ENCODE peak calls at places on chromosomes 5 and 9, in seven cellular contexts. One of them, this sample, is unnamed.

GRCh38 chr5:81719743-81720142 is 31.2 kb downstream of the SSBP2 start:
- DNase-seq in activated CD4-positive, alpha-beta T cell treated with anti-CD3 and anti-CD28 coated beads for 48 hours: no peak
- DNase-seq in fibroblast of pulmonary artery: no peak
- DNase-seq in EH: no peak
- DNase-seq in ACHN: no peak
- DNase-seq in stimulated activated CD8-positive, alpha-beta memory T cell treated with anti-CD3 and anti-CD28 coated beads, Interleukin-15, amount 100 ng/mL, for 4 hours: no peak
- DNase-seq in substantia nigra: no peak
- DNase-seq in this sample: no peak

GRCh38 chr9:19281801-19282200 is 51.3 kb downstream of the DENND4C start:
- DNase-seq in activated CD4-positive, alpha-beta T cell treated with anti-CD3 and anti-CD28 coated beads for 48 hours: no peak
- DNase-seq in fibroblast of pulmonary artery: no peak
- DNase-seq in EH: no peak
- DNase-seq in ACHN: no peak
- DNase-seq in stimulated activated CD8-positive, alpha-beta memory T cell treated with anti-CD3 and anti-CD28 coated beads, Interleukin-15, amount 100 ng/mL, for 4 hours: no peak
- DNase-seq in substantia nigra: no peak
- DNase-seq in this sample: no peak

GRCh38 chr5:39523821-39524220 is 99.0 kb upstream of the DAB2 start:
- DNase-seq in activated CD4-positive, alpha-beta T cell treated with anti-CD3 and anti-CD28 coated beads for 48 hours: no peak
- DNase-seq in fibroblast of pulmonary artery: peak; percentile 47
- DNase-seq in EH: peak; percentile 87
- DNase-seq in ACHN: no peak
- DNase-seq in stimulated activated CD8-positive, alpha-beta memory T cell treated with anti-CD3 and anti-CD28 coated beads, Interleukin-15, amount 100 ng/mL, for 4 hours: no peak
- DNase-seq in substantia nigra: no peak
- DNase-seq in this sample: no peak

GRCh38 chr9:22079873-22080341 is 70.8 kb upstream of the CDKN2B start:
- DNase-seq in activated CD4-positive, alpha-beta T cell treated with anti-CD3 and anti-CD28 coated beads for 48 hours: peak; percentile 70
- DNase-seq in fibroblast of pulmonary artery: peak; percentile 94
- DNase-seq in EH: peak; percentile 53
- DNase-seq in ACHN: peak; percentile 29
- DNase-seq in stimulated activated CD8-positive, alpha-beta memory T cell treated with anti-CD3 and anti-CD28 coated beads, Interleukin-15, amount 100 ng/mL, for 4 hours: peak; percentile 24
- DNase-seq in substantia nigra: no peak
- DNase-seq in this sample: peak; percentile 30

GRCh38 chr5:31197183-31197582 is 3.7 kb downstream of the CDH6 start:
- DNase-seq in activated CD4-positive, alpha-beta T cell treated with anti-CD3 and anti-CD28 coated beads for 48 hours: no peak
- DNase-seq in fibroblast of pulmonary artery: peak; percentile 61
- DNase-seq in EH: peak; percentile 28
- DNase-seq in ACHN: no peak
- DNase-seq in stimulated activated CD8-positive, alpha-beta memory T cell treated with anti-CD3 and anti-CD28 coated beads, Interleukin-15, amount 100 ng/mL, for 4 hours: no peak
- DNase-seq in substantia nigra: no peak
- DNase-seq in this sample: no peak

GRCh38 chr5:168302785-168303184 is 11.3 kb downstream of the WWC1 start:
- DNase-seq in activated CD4-positive, alpha-beta T cell treated with anti-CD3 and anti-CD28 coated beads for 48 hours: no peak
- DNase-seq in fibroblast of pulmonary artery: no peak
- DNase-seq in EH: peak; percentile 54
- DNase-seq in ACHN: no peak
- DNase-seq in stimulated activated CD8-positive, alpha-beta memory T cell treated with anti-CD3 and anti-CD28 coated beads, Interleukin-15, amount 100 ng/mL, for 4 hours: no peak
- DNase-seq in substantia nigra: no peak
- DNase-seq in this sample: no peak

GRCh38 chr9:16358751-16359150 is 511.7 kb downstream of the BNC2 start:
- DNase-seq in activated CD4-positive, alpha-beta T cell treated with anti-CD3 and anti-CD28 coated beads for 48 hours: no peak
- DNase-seq in fibroblast of pulmonary artery: no peak
- DNase-seq in EH: no peak
- DNase-seq in ACHN: no peak
- DNase-seq in stimulated activated CD8-positive, alpha-beta memory T cell treated with anti-CD3 and anti-CD28 coated beads, Interleukin-15, amount 100 ng/mL, for 4 hours: no peak
- DNase-seq in substantia nigra: no peak
- DNase-seq in this sample: no peak

GRCh38 chr5:55421074-55421529 is 113.3 kb downstream of the MTREX start:
- DNase-seq in activated CD4-positive, alpha-beta T cell treated with anti-CD3 and anti-CD28 coated beads for 48 hours: peak; percentile 16
- DNase-seq in fibroblast of pulmonary artery: no peak
- DNase-seq in EH: peak; percentile 36
- DNase-seq in ACHN: no peak
- DNase-seq in stimulated activated CD8-positive, alpha-beta memory T cell treated with anti-CD3 and anti-CD28 coated beads, Interleukin-15, amount 100 ng/mL, for 4 hours: no peak
- DNase-seq in substantia nigra: no peak
- DNase-seq in this sample: peak; percentile 34

GRCh38 chr5:1324301-1324700 is 20.6 kb downstream of the CLPTM1L start:
- DNase-seq in activated CD4-positive, alpha-beta T cell treated with anti-CD3 and anti-CD28 coated beads for 48 hours: no peak
- DNase-seq in fibroblast of pulmonary artery: no peak
- DNase-seq in EH: no peak
- DNase-seq in ACHN: no peak
- DNase-seq in stimulated activated CD8-positive, alpha-beta memory T cell treated with anti-CD3 and anti-CD28 coated beads, Interleukin-15, amount 100 ng/mL, for 4 hours: no peak
- DNase-seq in substantia nigra: no peak
- DNase-seq in this sample: peak; percentile 9

GRCh38 chr5:173591300-173591622 is 25.2 kb downstream of the BOD1 start:
- DNase-seq in activated CD4-positive, alpha-beta T cell treated with anti-CD3 and anti-CD28 coated beads for 48 hours: no peak
- DNase-seq in fibroblast of pulmonary artery: no peak
- DNase-seq in EH: peak; percentile 39
- DNase-seq in ACHN: no peak
- DNase-seq in stimulated activated CD8-positive, alpha-beta memory T cell treated with anti-CD3 and anti-CD28 coated beads, Interleukin-15, amount 100 ng/mL, for 4 hours: no peak
- DNase-seq in substantia nigra: no peak
- DNase-seq in this sample: no peak

GRCh38 chr5:83726912-83727311 is 6.3 kb upstream of the HAPLN1 start:
- DNase-seq in activated CD4-positive, alpha-beta T cell treated with anti-CD3 and anti-CD28 coated beads for 48 hours: no peak
- DNase-seq in fibroblast of pulmonary artery: no peak
- DNase-seq in EH: peak; percentile 63
- DNase-seq in ACHN: peak; percentile 88
- DNase-seq in stimulated activated CD8-positive, alpha-beta memory T cell treated with anti-CD3 and anti-CD28 coated beads, Interleukin-15, amount 100 ng/mL, for 4 hours: no peak
- DNase-seq in substantia nigra: no peak
- DNase-seq in this sample: no peak

GRCh38 chr9:69599232-69599971 is 72.8 kb downstream of the APBA1 start:
- DNase-seq in activated CD4-positive, alpha-beta T cell treated with anti-CD3 and anti-CD28 coated beads for 48 hours: no peak
- DNase-seq in fibroblast of pulmonary artery: peak; percentile 27
- DNase-seq in EH: no peak
- DNase-seq in ACHN: no peak
- DNase-seq in stimulated activated CD8-positive, alpha-beta memory T cell treated with anti-CD3 and anti-CD28 coated beads, Interleukin-15, amount 100 ng/mL, for 4 hours: no peak
- DNase-seq in substantia nigra: no peak
- DNase-seq in this sample: no peak